ENCODE peak calls at places on chromosomes 1 and 21, in six cellular contexts. One of them, this sample, is unnamed.

GRCh38 chr1:153192697-153193096 is 10.5 kb upstream of the LELP1 start:
- DNase-seq in HFF-Myc: no peak
- DNase-seq in hepatic stellate cell: no peak
- DNase-seq in RPMI8226: peak
- DNase-seq in WERI-Rb-1: peak
- DNase-seq in G401: no peak
- DNase-seq in this sample: no peak

GRCh38 chr1:209641216-209642181 is 10.7 kb downstream of the LAMB3 start:
- DNase-seq in hepatic stellate cell: peak
- DNase-seq in WERI-Rb-1: no peak
- DNase-seq in HFF-Myc: no peak
- DNase-seq in RPMI8226: peak
- DNase-seq in G401: peak
- DNase-seq in this sample: no peak

GRCh38 chr1:183894290-183894565 is 89.3 kb downstream of the RGL1 start:
- DNase-seq in RPMI8226: no peak
- DNase-seq in HFF-Myc: no peak
- DNase-seq in WERI-Rb-1: no peak
- DNase-seq in hepatic stellate cell: no peak
- DNase-seq in G401: no peak
- DNase-seq in this sample: no peak

GRCh38 chr1:10074059-10074854 is 41.5 kb downstream of the UBE4B start:
- DNase-seq in G401: peak
- DNase-seq in WERI-Rb-1: no peak
- DNase-seq in RPMI8226: no peak
- DNase-seq in HFF-Myc: peak
- DNase-seq in hepatic stellate cell: peak
- DNase-seq in this sample: peak

GRCh38 chr1:173015629-173016028 is 35.1 kb downstream of the TNFSF18 start:
- DNase-seq in G401: no peak
- DNase-seq in HFF-Myc: no peak
- DNase-seq in WERI-Rb-1: no peak
- DNase-seq in RPMI8226: no peak
- DNase-seq in hepatic stellate cell: no peak
- DNase-seq in this sample: no peak

GRCh38 chr1:236024655-236025054 is 40.2 kb downstream of the NID1 start:
- DNase-seq in HFF-Myc: no peak
- DNase-seq in G401: no peak
- DNase-seq in hepatic stellate cell: no peak
- DNase-seq in RPMI8226: no peak
- DNase-seq in WERI-Rb-1: no peak
- DNase-seq in this sample: no peak

GRCh38 chr1:157652859-157653493 is 47.6 kb downstream of the FCRL3 start:
- DNase-seq in WERI-Rb-1: no peak
- DNase-seq in hepatic stellate cell: no peak
- DNase-seq in G401: no peak
- DNase-seq in RPMI8226: peak
- DNase-seq in HFF-Myc: no peak
- DNase-seq in this sample: peak

GRCh38 chr1:180231506-180232420 is 1.7 kb downstream of the LHX4 start:
- DNase-seq in HFF-Myc: no peak
- DNase-seq in G401: no peak
- DNase-seq in RPMI8226: peak
- DNase-seq in hepatic stellate cell: peak
- DNase-seq in WERI-Rb-1: peak
- DNase-seq in this sample: peak

GRCh38 chr21:42118121-42118795 is 47.1 kb downstream of the UMODL1 start:
- DNase-seq in WERI-Rb-1: no peak
- DNase-seq in hepatic stellate cell: no peak
- DNase-seq in G401: no peak
- DNase-seq in RPMI8226: peak
- DNase-seq in HFF-Myc: no peak
- DNase-seq in this sample: no peak

GRCh38 chr1:116537439-116537838 is 33.4 kb downstream of the CD58 start:
- DNase-seq in HFF-Myc: no peak
- DNase-seq in RPMI8226: no peak
- DNase-seq in WERI-Rb-1: no peak
- DNase-seq in hepatic stellate cell: no peak
- DNase-seq in G401: no peak
- DNase-seq in this sample: no peak

GRCh38 chr1:165057956-165058355 is 298.6 kb downstream of the LMX1A start:
- DNase-seq in RPMI8226: no peak
- DNase-seq in HFF-Myc: no peak
- DNase-seq in hepatic stellate cell: no peak
- DNase-seq in WERI-Rb-1: no peak
- DNase-seq in G401: no peak
- DNase-seq in this sample: no peak

GRCh38 chr1:215543806-215544205 is 23.3 kb upstream of the KCTD3 start:
- DNase-seq in HFF-Myc: no peak
- DNase-seq in WERI-Rb-1: no peak
- DNase-seq in hepatic stellate cell: no peak
- DNase-seq in RPMI8226: no peak
- DNase-seq in G401: no peak
- DNase-seq in this sample: no peak

GRCh38 chr1:54230507-54231339 is 30.8 kb downstream of the MRPL37 start:
- DNase-seq in G401: no peak
- DNase-seq in HFF-Myc: no peak
- DNase-seq in WERI-Rb-1: no peak
- DNase-seq in RPMI8226: no peak
- DNase-seq in hepatic stellate cell: no peak
- DNase-seq in this sample: no peak

GRCh38 chr1:180796897-180797296 is 115.8 kb upstream of the KIAA1614 start:
- DNase-seq in HFF-Myc: no peak
- DNase-seq in G401: no peak
- DNase-seq in RPMI8226: no peak
- DNase-seq in WERI-Rb-1: no peak
- DNase-seq in hepatic stellate cell: no peak
- DNase-seq in this sample: no peak

GRCh38 chr1:43505077-43505780 is 25.5 kb upstream of the PTPRF start:
- DNase-seq in WERI-Rb-1: peak
- DNase-seq in G401: peak
- DNase-seq in hepatic stellate cell: no peak
- DNase-seq in RPMI8226: no peak
- DNase-seq in HFF-Myc: no peak
- DNase-seq in this sample: no peak

GRCh38 chr1:38221006-38221649 is 174.5 kb upstream of the POU3F1 start:
- DNase-seq in hepatic stellate cell: peak
- DNase-seq in G401: no peak
- DNase-seq in HFF-Myc: peak
- DNase-seq in RPMI8226: no peak
- DNase-seq in WERI-Rb-1: no peak
- DNase-seq in this sample: no peak

GRCh38 chr1:216617081-216617480 is 106.1 kb downstream of the ESRRG start:
- DNase-seq in hepatic stellate cell: no peak
- DNase-seq in WERI-Rb-1: no peak
- DNase-seq in G401: no peak
- DNase-seq in HFF-Myc: no peak
- DNase-seq in RPMI8226: no peak
- DNase-seq in this sample: no peak

GRCh38 chr1:220768127-220768601 is 18.5 kb upstream of the MTARC1 start:
- DNase-seq in WERI-Rb-1: no peak
- DNase-seq in HFF-Myc: no peak
- DNase-seq in hepatic stellate cell: no peak
- DNase-seq in G401: no peak
- DNase-seq in RPMI8226: no peak
- DNase-seq in this sample: no peak

GRCh38 chr1:3902111-3902511 is 2.0 kb upstream of the C1orf174 start:
- DNase-seq in RPMI8226: no peak
- DNase-seq in WERI-Rb-1: no peak
- DNase-seq in hepatic stellate cell: no peak
- DNase-seq in HFF-Myc: no peak
- DNase-seq in G401: no peak
- DNase-seq in this sample: peak

GRCh38 chr1:174114788-174115448 is 44.4 kb upstream of the RABGAP1L start:
- DNase-seq in G401: peak
- DNase-seq in RPMI8226: peak
- DNase-seq in HFF-Myc: peak
- DNase-seq in WERI-Rb-1: peak
- DNase-seq in hepatic stellate cell: peak
- DNase-seq in this sample: peak

GRCh38 chr1:113046569-113046968 is 26.4 kb upstream of the LRIG2 start:
- DNase-seq in RPMI8226: no peak
- DNase-seq in hepatic stellate cell: no peak
- DNase-seq in WERI-Rb-1: no peak
- DNase-seq in G401: no peak
- DNase-seq in HFF-Myc: no peak
- DNase-seq in this sample: peak

GRCh38 chr1:65321879-65322278 is 12.5 kb downstream of the DNAJC6 start:
- DNase-seq in WERI-Rb-1: no peak
- DNase-seq in RPMI8226: no peak
- DNase-seq in G401: no peak
- DNase-seq in HFF-Myc: no peak
- DNase-seq in hepatic stellate cell: no peak
- DNase-seq in this sample: no peak

GRCh38 chr1:12387641-12388040 is 157.8 kb downstream of the VPS13D start:
- DNase-seq in hepatic stellate cell: no peak
- DNase-seq in G401: no peak
- DNase-seq in HFF-Myc: no peak
- DNase-seq in WERI-Rb-1: no peak
- DNase-seq in RPMI8226: no peak
- DNase-seq in this sample: no peak

GRCh38 chr1:248622491-248623106 is 12.3 kb downstream of the OR2T11 start:
- DNase-seq in HFF-Myc: no peak
- DNase-seq in WERI-Rb-1: no peak
- DNase-seq in hepatic stellate cell: peak
- DNase-seq in RPMI8226: no peak
- DNase-seq in G401: peak
- DNase-seq in this sample: peak

GRCh38 chr1:17212487-17213121 is 7.7 kb downstream of the PADI1 start:
- DNase-seq in G401: no peak
- DNase-seq in WERI-Rb-1: no peak
- DNase-seq in HFF-Myc: peak
- DNase-seq in RPMI8226: no peak
- DNase-seq in hepatic stellate cell: peak
- DNase-seq in this sample: peak

GRCh38 chr1:175857756-175858155 is 114.4 kb upstream of the TNR start:
- DNase-seq in HFF-Myc: no peak
- DNase-seq in hepatic stellate cell: no peak
- DNase-seq in RPMI8226: no peak
- DNase-seq in WERI-Rb-1: no peak
- DNase-seq in G401: peak
- DNase-seq in this sample: no peak

GRCh38 chr21:29578306-29578705 is 279.6 kb downstream of the BACH1 start:
- DNase-seq in WERI-Rb-1: peak
- DNase-seq in RPMI8226: no peak
- DNase-seq in HFF-Myc: no peak
- DNase-seq in hepatic stellate cell: no peak
- DNase-seq in G401: no peak
- DNase-seq in this sample: no peak

GRCh38 chr1:107953551-107953950 is 11.4 kb downstream of the VAV3 start:
- DNase-seq in WERI-Rb-1: no peak
- DNase-seq in G401: no peak
- DNase-seq in HFF-Myc: no peak
- DNase-seq in RPMI8226: no peak
- DNase-seq in hepatic stellate cell: no peak
- DNase-seq in this sample: no peak

GRCh38 chr21:25837545-25838263 is 102.9 kb downstream of the GABPA start:
- DNase-seq in G401: no peak
- DNase-seq in HFF-Myc: peak
- DNase-seq in WERI-Rb-1: no peak
- DNase-seq in hepatic stellate cell: no peak
- DNase-seq in RPMI8226: no peak
- DNase-seq in this sample: no peak

GRCh38 chr1:110171134-110171733 is 20.9 kb downstream of the SLC6A17 start:
- DNase-seq in WERI-Rb-1: peak
- DNase-seq in hepatic stellate cell: no peak
- DNase-seq in HFF-Myc: no peak
- DNase-seq in RPMI8226: no peak
- DNase-seq in G401: peak
- DNase-seq in this sample: no peak

GRCh38 chr1:24849653-24850295 is 80.3 kb downstream of the RUNX3 start:
- DNase-seq in RPMI8226: peak
- DNase-seq in hepatic stellate cell: no peak
- DNase-seq in HFF-Myc: no peak
- DNase-seq in WERI-Rb-1: peak
- DNase-seq in G401: no peak
- DNase-seq in this sample: peak

GRCh38 chr21:46120301-46121285 is 22.7 kb downstream of the COL6A2 start:
- DNase-seq in G401: no peak
- DNase-seq in RPMI8226: no peak
- DNase-seq in hepatic stellate cell: no peak
- DNase-seq in WERI-Rb-1: no peak
- DNase-seq in HFF-Myc: no peak
- DNase-seq in this sample: no peak

GRCh38 chr1:110380667-110381283 is 10.1 kb downstream of the SLC16A4 start:
- DNase-seq in RPMI8226: no peak
- DNase-seq in WERI-Rb-1: no peak
- DNase-seq in HFF-Myc: no peak
- DNase-seq in hepatic stellate cell: peak
- DNase-seq in G401: no peak
- DNase-seq in this sample: no peak

GRCh38 chr1:197312163-197312562 is 44.1 kb downstream of the CRB1 start:
- DNase-seq in G401: no peak
- DNase-seq in hepatic stellate cell: no peak
- DNase-seq in WERI-Rb-1: no peak
- DNase-seq in RPMI8226: no peak
- DNase-seq in HFF-Myc: no peak
- DNase-seq in this sample: no peak

GRCh38 chr1:179046808-179047636 is 21.3 kb downstream of the FAM20B start:
- DNase-seq in G401: no peak
- DNase-seq in RPMI8226: no peak
- DNase-seq in hepatic stellate cell: no peak
- DNase-seq in HFF-Myc: no peak
- DNase-seq in WERI-Rb-1: no peak
- DNase-seq in this sample: no peak

GRCh38 chr1:172719694-172720138 is 60.8 kb downstream of the FASLG start:
- DNase-seq in WERI-Rb-1: no peak
- DNase-seq in hepatic stellate cell: peak
- DNase-seq in RPMI8226: peak
- DNase-seq in HFF-Myc: peak
- DNase-seq in G401: peak
- DNase-seq in this sample: peak

GRCh38 chr1:112935474-112936289 is 20.3 kb downstream of the SLC16A1 start:
- DNase-seq in RPMI8226: no peak
- DNase-seq in HFF-Myc: no peak
- DNase-seq in G401: no peak
- DNase-seq in WERI-Rb-1: no peak
- DNase-seq in hepatic stellate cell: no peak
- DNase-seq in this sample: no peak

GRCh38 chr21:42469272-42469671 is 26.8 kb downstream of the RSPH1 start:
- DNase-seq in HFF-Myc: no peak
- DNase-seq in RPMI8226: no peak
- DNase-seq in WERI-Rb-1: no peak
- DNase-seq in G401: no peak
- DNase-seq in hepatic stellate cell: no peak
- DNase-seq in this sample: no peak

GRCh38 chr1:109239047-109239579 is 10.2 kb upstream of the CELSR2 start:
- DNase-seq in hepatic stellate cell: no peak
- DNase-seq in G401: no peak
- DNase-seq in RPMI8226: no peak
- DNase-seq in WERI-Rb-1: no peak
- DNase-seq in HFF-Myc: no peak
- DNase-seq in this sample: no peak

GRCh38 chr1:30988045-30988444 is 77.5 kb downstream of the PUM1 start:
- DNase-seq in G401: no peak
- DNase-seq in WERI-Rb-1: no peak
- DNase-seq in hepatic stellate cell: no peak
- DNase-seq in RPMI8226: no peak
- DNase-seq in HFF-Myc: no peak
- DNase-seq in this sample: no peak